ENCODE peak calls at places on chromosomes 12 and 14, in five cellular contexts. K is K562, C is GM12878, I is HepG2, Q is WTC11. B is an unnamed sample.
A peak's percentile ranks its signal among the peaks of the same experiment; 100 is the strongest.

GRCh38 chr12:94648578-94648977 is 1.8 kb downstream of the TMCC3 start:
- DNase-seq in K (no peak), C (no peak), I (no peak), Q (no peak), B (no peak)

GRCh38 chr14:20179218-20179617 is 11.5 kb upstream of the OR11G2 start:
- DNase-seq in K (no peak), C (no peak), I (no peak), Q (no peak), B (no peak)

GRCh38 chr14:78143489-78144145 is 26.6 kb upstream of the NRXN3 start:
- DNase-seq in K (peak; percentile 12), C (no peak), I (no peak), Q (no peak), B (peak; percentile 73)

GRCh38 chr12:25054783-25055144 is 105.9 kb upstream of the BCAT1 start:
- DNase-seq in K (no peak), C (no peak), I (no peak), Q (no peak), B (no peak)

GRCh38 chr14:87888136-87888999 is 104.6 kb downstream of the GALC start:
- DNase-seq in K (peak; percentile 37), C (no peak), I (peak; percentile 14), Q (peak; percentile 84), B (peak; percentile 31)

GRCh38 chr14:90664911-90665695 is 151.1 kb downstream of the TTC7B start:
- DNase-seq in K (no peak), C (no peak), I (no peak), Q (no peak), B (no peak)

GRCh38 chr14:29895591-29896043 is 32.0 kb downstream of the PRKD1 start:
- DNase-seq in K (no peak), C (no peak), I (no peak), Q (no peak), B (no peak)

GRCh38 chr12:112551681-112552080 is 132.9 kb downstream of the PTPN11 start:
- DNase-seq in K (no peak), C (no peak), I (no peak), Q (no peak), B (no peak)

GRCh38 chr12:52810554-52810953 is 3.4 kb downstream of the KRT4 start:
- DNase-seq in K (no peak), C (no peak), I (no peak), Q (no peak), B (no peak)

GRCh38 chr14:49908433-49908782 is 15.5 kb downstream of the ARF6 start:
- DNase-seq in K (no peak), C (no peak), I (no peak), Q (no peak), B (peak; percentile 33)

GRCh38 chr14:67934087-67934486 is 114.5 kb downstream of the RAD51B start:
- DNase-seq in K (peak; percentile 23), C (peak; percentile 42), I (peak; percentile 62), Q (peak; percentile 28), B (peak; percentile 89)

GRCh38 chr12:74780458-74781241 is 243.0 kb downstream of the ATXN7L3B start:
- DNase-seq in K (no peak), C (no peak), I (no peak), Q (no peak), B (no peak)

GRCh38 chr12:42039146-42039545 is 105.5 kb downstream of the GXYLT1 start:
- DNase-seq in K (no peak), C (no peak), I (no peak), Q (no peak), B (peak; percentile 26)

GRCh38 chr14:60008042-60008441 is 83.7 kb upstream of the PCNX4 start:
- DNase-seq in K (no peak), C (no peak), I (no peak), Q (no peak), B (no peak)

GRCh38 chr14:100522616-100523021 is 64.6 kb downstream of the BEGAIN start:
- DNase-seq in K (no peak), C (no peak), I (no peak), Q (peak; percentile 11), B (no peak)

GRCh38 chr14:68468437-68469207 is 324.2 kb downstream of the ZFP36L1 start:
- DNase-seq in K (no peak), C (no peak), I (no peak), Q (no peak), B (no peak)

GRCh38 chr12:6821271-6821673 is 349 bp upstream of the GPR162 start:
- DNase-seq in K (no peak), C (no peak), I (no peak), Q (peak; percentile 66), B (peak; percentile 59)

GRCh38 chr14:34247605-34248004 is 214.4 kb downstream of the SPTSSA start:
- DNase-seq in K (no peak), C (no peak), I (no peak), Q (no peak), B (no peak)

GRCh38 chr12:63978519-63978918 is 134.0 kb downstream of the SRGAP1 start:
- DNase-seq in K (no peak), C (no peak), I (peak; percentile 4), Q (no peak), B (peak; percentile 26)

GRCh38 chr12:11635341-11635740 is 14.1 kb upstream of the ETV6 start:
- DNase-seq in K (no peak), C (no peak), I (no peak), Q (no peak), B (no peak)

GRCh38 chr12:11630046-11630706 is 19.3 kb upstream of the ETV6 start:
- DNase-seq in K (no peak), C (no peak), I (no peak), Q (no peak), B (no peak)

GRCh38 chr12:11631288-11631687 is 18.2 kb upstream of the ETV6 start:
- DNase-seq in K (no peak), C (no peak), I (no peak), Q (no peak), B (no peak)

GRCh38 chr12:11638271-11638916 is 11.1 kb upstream of the ETV6 start:
- DNase-seq in K (no peak), C (no peak), I (no peak), Q (no peak), B (no peak)

DNA sequence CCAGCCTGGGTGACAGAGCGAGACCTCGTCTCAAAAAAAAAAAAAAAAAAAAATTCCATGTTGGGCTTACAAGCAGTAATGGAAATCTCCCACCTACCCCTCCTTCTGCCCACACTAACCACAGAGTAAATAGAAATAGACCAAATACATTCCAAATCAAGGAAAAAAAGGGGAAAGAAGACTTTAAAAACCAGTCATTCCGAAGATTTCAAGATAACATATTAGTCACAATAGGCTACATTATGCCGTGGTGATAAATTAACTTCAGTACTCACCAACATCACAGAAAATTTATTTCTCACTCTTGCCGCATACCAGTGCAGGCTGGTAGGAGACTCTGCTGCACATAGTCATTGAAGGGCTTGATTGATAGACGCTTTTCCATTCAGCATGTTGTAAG is 15.5 kb upstream of the ETV6 start:
- DNase-seq in K (no peak), C (no peak), I (peak; percentile 59), Q (no peak), B (no peak)
- TF ChIP-seq USF2 in K (no peak), C (no peak), I (no peak), Q (no peak), B (no peak)

DNA sequence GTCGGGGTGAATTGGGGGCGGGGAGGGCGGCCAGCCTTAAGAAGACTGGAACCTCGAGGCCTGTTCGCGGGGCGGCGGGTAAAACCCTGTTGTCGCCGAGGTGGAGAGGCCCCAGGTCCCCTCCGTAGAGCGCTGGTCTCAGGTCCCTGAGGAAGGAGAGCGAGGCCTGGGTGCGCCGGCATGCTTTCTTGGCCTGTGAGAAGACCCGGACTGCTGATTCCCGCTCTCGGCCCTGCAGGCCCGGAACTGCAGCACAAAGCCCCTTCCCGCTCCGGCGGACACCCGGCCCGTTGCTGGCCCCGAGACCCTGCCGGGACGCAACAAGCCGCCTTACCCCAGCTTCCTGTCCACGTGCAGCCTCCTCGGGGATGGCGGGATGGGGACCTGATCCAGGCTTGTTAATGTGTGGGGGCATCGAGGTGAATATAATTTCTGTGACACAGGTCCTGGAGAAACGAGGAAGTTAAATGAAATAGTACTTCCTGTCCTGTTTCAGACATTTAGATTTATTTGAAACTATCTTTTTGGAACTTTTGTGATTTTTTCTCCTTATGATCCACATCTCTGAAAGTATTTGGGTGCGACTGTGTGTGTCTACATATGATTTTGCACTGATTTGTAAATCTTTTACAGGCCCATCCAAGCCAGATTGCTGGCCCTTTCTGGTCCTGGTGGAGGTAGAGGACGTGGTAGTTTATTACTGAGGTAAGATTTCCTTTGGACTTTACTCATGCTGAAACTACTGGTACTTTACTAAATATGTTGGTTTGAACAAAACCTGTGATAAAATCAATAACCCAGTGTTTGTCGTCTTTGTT is 600 bp downstream of the PNN start:
- DNase-seq in K (peak; percentile 54), C (no peak), I (peak; percentile 66), Q (peak; percentile 52), B (no peak)
- TF ChIP-seq ESRRA in K (no peak), C (no peak), I (peak; percentile 2), Q (no peak), B (no peak)

GRCh38 chr12:89355243-89356068 is 3.2 kb upstream of the DUSP6 start:
- DNase-seq in K (no peak), C (no peak), I (peak; percentile 65), Q (no peak), B (no peak)

GRCh38 chr12:89359615-89360014 is 7.3 kb upstream of the DUSP6 start:
- DNase-seq in K (no peak), C (no peak), I (no peak), Q (no peak), B (no peak)

GRCh38 chr12:89358805-89359204 is 6.5 kb upstream of the DUSP6 start:
- DNase-seq in K (no peak), C (no peak), I (no peak), Q (no peak), B (no peak)

GRCh38 chr12:89356069-89356665 is 3.9 kb upstream of the DUSP6 start:
- DNase-seq in K (no peak), C (no peak), I (no peak), Q (no peak), B (no peak)

DNA sequence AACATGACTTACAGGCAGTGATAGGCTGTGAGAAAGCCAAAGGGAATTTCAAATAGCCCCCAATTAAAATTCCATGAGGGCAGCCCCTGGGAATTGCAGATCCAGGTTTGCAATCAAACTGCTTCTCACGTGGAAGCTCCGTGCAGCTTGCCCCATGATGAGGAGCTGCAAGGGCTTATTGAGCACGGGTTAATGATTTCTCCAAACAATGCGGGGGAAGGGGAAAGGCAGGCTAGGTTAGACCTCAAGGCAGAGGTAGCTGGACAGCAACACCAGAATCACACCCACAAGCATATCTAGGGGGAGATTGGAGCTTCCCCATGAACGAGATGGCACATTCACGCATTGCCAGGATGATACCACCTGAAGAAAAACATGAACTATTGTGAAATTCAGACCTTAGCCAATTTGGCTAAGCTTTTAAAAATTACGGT is 5.0 kb upstream of the DUSP6 start:
- DNase-seq in K (no peak), C (no peak), I (peak; percentile 72), Q (no peak), B (no peak)
- TF ChIP-seq USF2 in K (no peak), C (no peak), I (no peak), Q (no peak), B (no peak)

DNA sequence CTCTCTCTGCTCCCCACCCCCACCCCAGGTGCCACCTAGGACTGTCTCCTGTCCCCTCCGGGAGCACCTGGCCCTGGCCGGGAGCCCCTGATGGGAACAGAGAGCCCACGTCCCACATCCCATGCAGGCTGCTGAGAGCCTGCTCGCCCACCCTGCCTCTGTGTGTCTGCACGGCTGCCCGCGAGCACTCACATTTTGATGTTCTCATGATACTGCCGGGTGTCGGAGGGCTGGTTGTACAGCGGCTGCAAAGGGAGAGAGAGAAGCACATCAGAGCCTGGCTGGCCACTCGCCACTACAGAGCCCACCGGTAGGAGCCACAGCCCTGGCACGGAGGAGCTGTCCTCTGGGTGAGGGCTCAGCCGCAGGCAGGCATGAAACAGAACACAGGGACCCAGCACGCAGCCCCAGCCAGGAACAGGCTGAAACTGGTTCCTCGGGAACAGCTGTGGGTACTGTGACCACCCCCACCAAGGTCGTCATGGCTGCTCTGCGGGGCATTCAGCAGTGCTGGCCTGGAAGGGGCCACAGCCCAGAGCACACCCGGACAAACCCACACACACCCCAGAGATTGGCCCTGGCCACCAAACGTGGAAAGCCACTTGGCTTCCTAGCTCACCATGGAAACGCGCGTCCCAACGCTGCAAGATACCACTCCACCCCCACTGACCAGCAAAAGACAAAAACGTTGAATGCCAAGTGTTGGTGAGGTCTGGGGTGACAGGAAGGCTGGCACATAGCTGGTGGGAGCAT is 117.6 kb downstream of the NCOR2 start:
- DNase-seq in K (no peak), C (no peak), I (no peak), Q (no peak), B (no peak)
- TF ChIP-seq ESRRA in K (no peak), C (no peak), I (no peak), Q (no peak), B (no peak)